ENCODE peak calls at places on chromosomes 16 and 17, in eight cellular contexts. C is neural progenitor cell, D is upper lobe of right lung, A is BE2C, Y is testis, G is H1, R is body of pancreas, Z is IMR-90. F is an unnamed sample.

GRCh38 chr16:81699596-81699995 is 79.5 kb upstream of the PLCG2 start:
- DNase-seq in G (no peak), Y (no peak), C (no peak), A (no peak), Z (no peak), D (peak; percentile 55), R (no peak), F (no peak)

GRCh38 chr16:11160676-11161115 is 95.3 kb downstream of the SOCS1 start:
- DNase-seq in Z (no peak), D (no peak), G (no peak), Y (no peak), R (no peak), A (no peak), C (no peak), F (no peak)

GRCh38 chr17:40854175-40854814 is 12.7 kb downstream of the KRT12 start:
- DNase-seq in R (no peak), C (no peak), D (no peak), A (no peak), Y (no peak), G (no peak), Z (peak; percentile 93), F (no peak)

GRCh38 chr17:49388290-49388640 is 26.2 kb upstream of the ZNF652 start:
- DNase-seq in Y (no peak), R (no peak), D (no peak), C (no peak), A (no peak), Z (no peak), G (no peak), F (no peak)

GRCh38 chr17:38703742-38704644 is 1.1 kb upstream of the MLLT6 start:
- DNase-seq in Z (no peak), Y (peak; percentile 89), D (peak; percentile 96), G (peak; percentile 94), C (peak; percentile 84), R (peak; percentile 91), A (peak; percentile 67), F (peak; percentile 86)

GRCh38 chr17:3025421-3026124 is 37.8 kb downstream of the OR1D5 start:
- DNase-seq in Z (no peak), G (no peak), C (no peak), R (no peak), D (peak; percentile 40), Y (no peak), A (no peak), F (no peak)

GRCh38 chr16:77298638-77299360 is 99.6 kb downstream of the SYCE1L start:
- DNase-seq in G (no peak), C (no peak), A (no peak), Y (no peak), R (no peak), Z (peak; percentile 88), D (no peak), F (no peak)

GRCh38 chr16:21599994-21600773 is 807 bp downstream of the METTL9 start:
- DNase-seq in G (no peak), A (no peak), Z (peak; percentile 46), C (peak; percentile 82), R (no peak), Y (no peak), D (no peak), F (no peak)

GRCh38 chr17:67689534-67690177 is 28.1 kb upstream of the NOL11 start:
- DNase-seq in A (peak; percentile 54), D (no peak), Y (peak; percentile 81), R (peak; percentile 62), C (peak; percentile 75), G (no peak), Z (peak; percentile 66), F (peak; percentile 38)

GRCh38 chr17:82896071-82897000 is 56.5 kb upstream of the ZNF750 start:
- DNase-seq in Z (no peak), G (no peak), A (no peak), C (no peak), R (no peak), Y (no peak), D (no peak), F (no peak)

GRCh38 chr16:4879049-4879448 is 31.8 kb downstream of the UBN1 start:
- DNase-seq in C (no peak), A (no peak), R (no peak), Y (no peak), D (no peak), G (no peak), Z (no peak), F (no peak)

GRCh38 chr16:55678061-55678935 is 22.5 kb downstream of the SLC6A2 start:
- DNase-seq in A (no peak), C (no peak), R (no peak), G (no peak), Y (peak; percentile 76), Z (no peak), D (no peak), F (no peak)

GRCh38 chr17:233473-233941 is 52.1 kb upstream of the DOC2B start:
- DNase-seq in G (no peak), D (peak; percentile 70), A (no peak), Y (no peak), Z (no peak), C (no peak), R (no peak), F (no peak)

GRCh38 chr17:60155815-60156214 is 6.0 kb downstream of the CA4 start:
- DNase-seq in D (no peak), C (no peak), Y (no peak), Z (no peak), R (no peak), G (no peak), A (peak; percentile 3), F (no peak)

GRCh38 chr16:19185510-19185851 is 17.4 kb downstream of the SYT17 start:
- DNase-seq in R (no peak), G (no peak), C (no peak), Z (no peak), A (no peak), D (no peak), Y (no peak), F (no peak)

GRCh38 chr16:58045096-58045495 is 19.5 kb downstream of the MMP15 start:
- DNase-seq in Z (no peak), Y (no peak), A (no peak), G (no peak), R (no peak), D (no peak), C (no peak), F (no peak)

GRCh38 chr17:48818361-48818841 is 1.4 kb upstream of the TTLL6 start:
- DNase-seq in A (no peak), G (no peak), D (no peak), C (peak; percentile 71), Y (no peak), Z (no peak), R (no peak), F (no peak)

GRCh38 chr17:58380207-58381123 is 28.5 kb upstream of the SUPT4H1 start:
- DNase-seq in Z (no peak), G (no peak), C (no peak), A (no peak), R (no peak), D (no peak), Y (no peak), F (no peak)

GRCh38 chr17:58377661-58378060 is 25.7 kb upstream of the SUPT4H1 start:
- DNase-seq in A (no peak), G (no peak), Z (no peak), D (no peak), Y (no peak), C (no peak), R (no peak), F (no peak)

GRCh38 chr17:58381124-58381838 is 29.3 kb upstream of the SUPT4H1 start:
- DNase-seq in D (no peak), A (no peak), Y (no peak), Z (no peak), R (peak; percentile 25), C (no peak), G (no peak), F (no peak)

GRCh38 chr17:58377005-58377660 is 25.1 kb upstream of the SUPT4H1 start:
- DNase-seq in Y (no peak), Z (no peak), D (no peak), R (peak; percentile 27), C (no peak), A (no peak), G (no peak), F (peak; percentile 40)

GRCh38 chr17:58378895-58379824 is 27.2 kb upstream of the SUPT4H1 start:
- DNase-seq in C (no peak), A (no peak), Y (no peak), R (no peak), D (no peak), G (no peak), Z (no peak), F (no peak)
- H3K4me1 ChIP-seq in C (no peaks in the 10 kb centered on the region), A (no peaks in the 10 kb centered on the region), Y (peaks cover 4% of the 10 kb centered on the region), R (peaks cover 63% of the 10 kb centered on the region), D (peaks cover 48% of the 10 kb centered on the region), G (peaks cover 7% of the 10 kb centered on the region), Z (no peaks in the 10 kb centered on the region), F (no peaks in the 10 kb centered on the region)

GRCh38 chr16:71357681-71358080 is 842 bp upstream of the CALB2 start:
- DNase-seq in C (peak; percentile 58), R (no peak), Y (peak; percentile 19), D (no peak), G (no peak), Z (no peak), A (no peak), F (no peak)
- TF ChIP-seq CTCF in C (peak; percentile 17), R (no peak), Y (no peak), D (no peak), G (peak; percentile 8), Z (no peak), A (no peak), F (no peak)

GRCh38 chr16:67449328-67449727 is 18.4 kb downstream of the HSD11B2 start:
- DNase-seq in Y (no peak), D (no peak), R (no peak), C (no peak), Z (no peak), A (peak; percentile 43), G (no peak), F (peak; percentile 87)

GRCh38 chr16:67447508-67448076 is 16.7 kb downstream of the HSD11B2 start:
- DNase-seq in C (no peak), D (no peak), Z (peak; percentile 42), A (peak; percentile 60), R (peak; percentile 73), G (no peak), Y (no peak), F (no peak)

GRCh38 chr16:67446968-67447507 is 16.1 kb downstream of the HSD11B2 start:
- DNase-seq in G (no peak), Y (no peak), A (no peak), C (no peak), D (no peak), Z (no peak), R (no peak), F (peak; percentile 51)

GRCh38 chr16:67449739-67450138 is 18.8 kb downstream of the HSD11B2 start:
- DNase-seq in R (no peak), C (no peak), G (no peak), Z (no peak), A (no peak), Y (no peak), D (no peak), F (peak; percentile 69)

DNA sequence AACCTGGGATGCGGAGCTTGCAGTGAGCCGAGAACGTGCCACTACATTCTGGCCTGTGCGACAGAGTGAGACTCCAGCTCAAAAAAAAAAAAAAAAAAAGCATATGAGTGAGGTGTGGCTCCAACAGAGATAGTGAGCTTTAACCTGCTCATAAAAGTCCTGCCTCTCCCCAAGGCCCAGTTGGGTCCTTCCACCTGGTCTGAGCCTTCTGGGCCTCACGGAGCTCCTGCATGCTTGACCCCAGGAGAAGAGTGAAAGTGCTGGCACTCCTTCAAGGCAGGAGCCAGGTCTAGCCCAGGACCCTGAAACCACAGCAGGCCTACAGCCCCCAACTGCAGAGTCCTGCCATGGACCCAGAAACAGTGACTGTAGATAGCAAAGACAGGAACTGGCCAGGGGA is 17.7 kb downstream of the HSD11B2 start:
- DNase-seq in Y (no peak), C (no peak), A (no peak), R (no peak), Z (no peak), D (no peak), G (no peak), F (no peak)
- H3K4me1 ChIP-seq in Y (peaks cover 73% of the 10 kb centered on the region), C (no peaks in the 10 kb centered on the region), A (peaks cover 2% of the 10 kb centered on the region), R (peaks cover 83% of the 10 kb centered on the region), Z (peaks cover 32% of the 10 kb centered on the region), D (peaks cover 65% of the 10 kb centered on the region), G (peaks cover 3% of the 10 kb centered on the region), F (peaks cover 83% of the 10 kb centered on the region)

GRCh38 chr16:31455601-31456314 is 3.5 kb upstream of the ARMC5 start:
- DNase-seq in Y (peak; percentile 24), C (peak; percentile 51), A (peak; percentile 53), D (peak; percentile 37), R (no peak), G (no peak), Z (no peak), F (no peak)
- TF ChIP-seq CTCF in Y (no peak), C (peak; percentile 57), A (peak; percentile 57), D (peak; percentile 28), R (no peak), G (peak; percentile 65), Z (no peak), F (no peak)

F was measured in adrenal gland.